ENCODE peak calls at places on chromosomes 3 and 15, in seven cellular contexts. R, F, Z, L, J, X and W are unnamed samples.
A peak's percentile ranks its signal among the peaks of the same experiment; 100 is the strongest.

GRCh38 chr15:28955160-28955502 is 69.4 kb downstream of the APBA2 start:
- DNase-seq in R (peak; percentile 11), Z (no peak), F (no peak), L (no peak), X (no peak), J (peak; percentile 41), W (peak; percentile 42)

GRCh38 chr3:74267583-74268184 is 346.8 kb downstream of the CNTN3 start:
- DNase-seq in X (peak; percentile 20), F (no peak), J (peak; percentile 78), L (no peak), Z (no peak), R (peak; percentile 52), W (peak; percentile 47)

GRCh38 chr15:84840741-84841429 is 23.7 kb downstream of the ALPK3 start:
- DNase-seq in L (peak; percentile 92), R (peak; percentile 22), X (no peak), J (no peak), Z (peak; percentile 92), F (peak; percentile 79), W (no peak)

GRCh38 chr3:174498638-174499037 is 360.5 kb upstream of the NAALADL2 start:
- DNase-seq in X (no peak), R (no peak), Z (no peak), J (no peak), L (no peak), F (no peak), W (no peak)

GRCh38 chr3:158642005-158642404 is 2.3 kb upstream of the GFM1 start:
- DNase-seq in J (no peak), Z (no peak), L (no peak), F (no peak), R (no peak), X (no peak), W (no peak)

GRCh38 chr15:40108061-40108854 is 421 bp downstream of the BMF start:
- DNase-seq in X (peak; percentile 42), R (no peak), L (no peak), J (peak; percentile 52), F (peak; percentile 72), Z (peak; percentile 56), W (peak; percentile 37)

GRCh38 chr3:152222327-152222726 is 46.4 kb upstream of the MBNL1 start:
- DNase-seq in X (peak; percentile 44), J (no peak), Z (no peak), R (no peak), F (no peak), L (no peak), W (no peak)

GRCh38 chr15:25811481-25811906 is 51.6 kb downstream of the ATP10A start:
- DNase-seq in F (no peak), J (no peak), Z (no peak), X (no peak), R (no peak), L (no peak), W (no peak)

GRCh38 chr3:1330107-1330506 is 237.3 kb downstream of the CNTN6 start:
- DNase-seq in X (no peak), Z (no peak), J (no peak), F (no peak), L (no peak), R (no peak), W (no peak)

GRCh38 chr15:73680545-73680944 is 3.6 kb upstream of the CD276 start:
- DNase-seq in F (no peak), R (no peak), L (no peak), Z (no peak), X (no peak), J (no peak), W (no peak)

GRCh38 chr3:182912476-182912875 is 67.9 kb downstream of the DCUN1D1 start:
- DNase-seq in L (no peak), X (no peak), R (no peak), J (no peak), Z (no peak), F (no peak), W (no peak)

GRCh38 chr3:104503022-104503421 is 863.7 kb upstream of the ALCAM start:
- DNase-seq in L (peak; percentile 56), F (no peak), Z (no peak), J (no peak), X (no peak), R (no peak), W (no peak)

GRCh38 chr15:33789141-33789540 is 179.2 kb upstream of the CHRM5 start:
- DNase-seq in Z (no peak), L (no peak), J (peak; percentile 28), X (no peak), R (no peak), F (no peak), W (peak; percentile 15)

GRCh38 chr3:171827836-171828458 is 15.2 kb upstream of the TMEM212 start:
- DNase-seq in X (no peak), R (no peak), Z (no peak), L (no peak), F (no peak), J (no peak), W (no peak)

GRCh38 chr3:52481819-52482521 is 13.2 kb upstream of the STAB1 start:
- DNase-seq in F (no peak), J (peak; percentile 80), L (peak; percentile 68), R (peak; percentile 88), Z (no peak), X (no peak), W (peak; percentile 49)

GRCh38 chr3:10600159-10601125 is 95.1 kb upstream of the ATP2B2 start:
- DNase-seq in F (no peak), J (peak; percentile 44), R (no peak), X (no peak), Z (no peak), L (no peak), W (no peak)

GRCh38 chr15:58161436-58161835 is 23.3 kb downstream of the AQP9 start:
- DNase-seq in X (no peak), F (no peak), R (no peak), Z (no peak), L (no peak), J (no peak), W (no peak)

GRCh38 chr3:72453686-72454085 is 394.6 kb downstream of the SHQ1 start:
- DNase-seq in J (no peak), X (no peak), R (no peak), L (no peak), F (no peak), Z (no peak), W (no peak)

GRCh38 chr3:49872801-49873281 is 3.1 kb upstream of the CAMKV start:
- DNase-seq in R (no peak), X (no peak), F (no peak), Z (no peak), J (no peak), L (no peak), W (no peak)

GRCh38 chr15:43469867-43470266 is 23.1 kb downstream of the TP53BP1 start:
- DNase-seq in R (no peak), X (no peak), F (no peak), L (no peak), J (no peak), Z (no peak), W (no peak)

GRCh38 chr15:37880009-37880834 is 54.2 kb upstream of the TMCO5A start:
- DNase-seq in Z (no peak), J (peak; percentile 68), R (no peak), X (peak; percentile 56), L (no peak), F (no peak), W (peak; percentile 29)

GRCh38 chr15:81335631-81336030 is 11.7 kb upstream of the STARD5 start:
- DNase-seq in J (no peak), Z (no peak), R (no peak), X (no peak), L (no peak), F (no peak), W (no peak)

GRCh38 chr15:81337241-81337640 is 13.3 kb upstream of the STARD5 start:
- DNase-seq in F (no peak), J (no peak), L (no peak), Z (no peak), R (no peak), X (no peak), W (no peak)

GRCh38 chr15:81337713-81338157 is 13.8 kb upstream of the STARD5 start:
- DNase-seq in J (no peak), Z (no peak), R (no peak), X (no peak), L (no peak), F (no peak), W (no peak)

GRCh38 chr15:81334768-81335447 is 11.0 kb upstream of the STARD5 start:
- DNase-seq in F (no peak), R (no peak), L (no peak), Z (no peak), X (no peak), J (no peak), W (no peak)

GRCh38 chr15:81336568-81336967 is 12.6 kb upstream of the STARD5 start:
- DNase-seq in Z (no peak), R (no peak), X (peak; percentile 23), L (no peak), F (no peak), J (no peak), W (no peak)
- TF ChIP-seq CTCF in Z (no peak), R (peak; percentile 37), X (no peak), L (peak; percentile 3), F (peak; percentile 31), J (peak; percentile 37), W (no peak)

GRCh38 chr3:38623539-38623938 is 25.9 kb downstream of the SCN5A start:
- DNase-seq in Z (no peak), R (peak; percentile 88), F (no peak), L (no peak), X (no peak), J (peak; percentile 75), W (peak; percentile 46)
- TF ChIP-seq CTCF in Z (no peak), R (peak; percentile 74), F (no peak), L (no peak), X (no peak), J (peak; percentile 55), W (peak; percentile 38)

GRCh38 chr3:13866406-13866965 is 13.4 kb downstream of the WNT7A start:
- DNase-seq in Z (no peak), L (peak; percentile 22), F (no peak), X (no peak), J (no peak), R (no peak), W (no peak)
- TF ChIP-seq CTCF in Z (no peak), L (no peak), F (no peak), X (no peak), J (no peak), R (no peak), W (no peak)

GRCh38 chr3:173045770-173046382 is 95.2 kb downstream of the SPATA16 start:
- DNase-seq in X (no peak), F (no peak), J (no peak), L (no peak), R (no peak), Z (no peak), W (no peak)
- TF ChIP-seq CTCF in X (peak; percentile 20), F (peak; percentile 46), J (peak; percentile 53), L (peak; percentile 34), R (peak; percentile 61), Z (peak; percentile 41), W (peak; percentile 37)